ENCODE peak calls at places on chromosomes 2 and 18, in ten cellular contexts. X is neuronal stem cell, W is fibroblast of lung, D is left ventricle myocardium inferior, O is Peyer's patch, M is cardiac muscle cell, N is Caco-2, K is sigmoid colon, G is psoas muscle, A is A549. B is an unnamed sample.

GRCh38 chr2:20423376-20423775 is 23.5 kb upstream of the RHOB start:
- DNase-seq in X (no peak), W (no peak), D (no peak), O (no peak), M (no peak), N (no peak), K (no peak), G (no peak), A (no peak), B (no peak)

GRCh38 chr18:40124107-40124506 is 1830.9 kb upstream of the PIK3C3 start:
- DNase-seq in X (no peak), W (peak; percentile 78), D (no peak), O (no peak), M (peak; percentile 22), N (no peak), K (no peak), G (no peak), A (no peak), B (no peak)

GRCh38 chr2:185835974-185836373 is 97.4 kb downstream of the FSIP2 start:
- DNase-seq in X (no peak), W (no peak), D (no peak), O (no peak), M (no peak), N (no peak), K (no peak), G (no peak), A (no peak), B (no peak)

GRCh38 chr2:230861564-230862255 is 3.0 kb upstream of the ITM2C start:
- DNase-seq in X (no peak), W (no peak), D (no peak), O (no peak), M (no peak), N (no peak), K (no peak), G (no peak), A (no peak), B (no peak)

GRCh38 chr2:240205348-240205747 is 64.9 kb upstream of the OTOS start:
- DNase-seq in X (no peak), W (peak; percentile 65), D (no peak), O (no peak), M (peak; percentile 14), N (no peak), K (peak; percentile 46), G (peak; percentile 67), A (peak; percentile 46), B (no peak)

GRCh38 chr18:30486856-30487255 is 555.7 kb downstream of the DSC3 start:
- DNase-seq in X (no peak), W (peak; percentile 85), D (no peak), O (no peak), M (peak; percentile 23), N (no peak), K (no peak), G (no peak), A (no peak), B (no peak)

GRCh38 chr18:64037812-64038414 is 68.0 kb downstream of the SERPINB8 start:
- DNase-seq in X (peak; percentile 41), W (peak; percentile 12), D (no peak), O (no peak), M (peak; percentile 30), N (no peak), K (no peak), G (no peak), A (peak; percentile 15), B (peak; percentile 64)

GRCh38 chr2:193103064-193103463 is 908.3 kb upstream of the TMEFF2 start:
- DNase-seq in X (no peak), W (peak; percentile 34), D (no peak), O (no peak), M (peak; percentile 15), N (no peak), K (no peak), G (no peak), A (peak; percentile 3), B (no peak)

GRCh38 chr2:188971316-188971930 is 2.8 kb upstream of the COL3A1 start:
- DNase-seq in X (no peak), W (no peak), D (no peak), O (no peak), M (peak; percentile 60), N (no peak), K (no peak), G (no peak), A (no peak), B (no peak)

GRCh38 chr2:188976545-188977268 is 2.5 kb downstream of the COL3A1 start:
- DNase-seq in X (no peak), W (peak; percentile 54), D (no peak), O (no peak), M (peak; percentile 80), N (no peak), K (no peak), G (no peak), A (no peak), B (no peak)

GRCh38 chr2:188973650-188974049 is 523 bp upstream of the COL3A1 start:
- DNase-seq in X (no peak), W (no peak), D (no peak), O (no peak), M (peak; percentile 41), N (no peak), K (no peak), G (no peak), A (no peak), B (no peak)

GRCh38 chr2:188975497-188976102 is 1.4 kb downstream of the COL3A1 start:
- DNase-seq in X (no peak), W (peak; percentile 88), D (no peak), O (no peak), M (peak; percentile 98), N (no peak), K (peak; percentile 86), G (no peak), A (no peak), B (no peak)

GRCh38 chr2:188974184-188974583 is at the start of gene COL3A1:
- DNase-seq in X (no peak), W (peak; percentile 78), D (peak; percentile 39), O (no peak), M (peak; percentile 95), N (no peak), K (peak; percentile 75), G (no peak), A (no peak), B (no peak)
- H3K4me3 ChIP-seq in X (no peak within 1 kb of the TSS), W (peak within 1 kb of the TSS; percentile 92), D (peak within 1 kb of the TSS; percentile 64), O (peak within 1 kb of the TSS; percentile 35), M (peak within 1 kb of the TSS; percentile 8), N (no peak within 1 kb of the TSS), K (peak within 1 kb of the TSS; percentile 60), G (peak within 1 kb of the TSS; percentile 52), A (no peak within 1 kb of the TSS), B (no peak within 1 kb of the TSS)

GRCh38 chr2:121801916-121802315 is 46.5 kb downstream of the TSN start:
- DNase-seq in X (no peak), W (no peak), D (no peak), O (no peak), M (no peak), N (no peak), K (no peak), G (no peak), A (no peak), B (no peak)

GRCh38 chr2:121804997-121805766 is 49.7 kb downstream of the TSN start:
- DNase-seq in X (no peak), W (no peak), D (no peak), O (no peak), M (no peak), N (no peak), K (no peak), G (no peak), A (no peak), B (peak; percentile 50)

GRCh38 chr2:121804340-121804739 is 48.9 kb downstream of the TSN start:
- DNase-seq in X (no peak), W (peak; percentile 56), D (no peak), O (no peak), M (peak; percentile 32), N (no peak), K (no peak), G (no peak), A (no peak), B (peak; percentile 66)

GRCh38 chr2:121805767-121806145 is 50.3 kb downstream of the TSN start:
- DNase-seq in X (no peak), W (no peak), D (no peak), O (no peak), M (no peak), N (no peak), K (no peak), G (no peak), A (no peak), B (no peak)

DNA sequence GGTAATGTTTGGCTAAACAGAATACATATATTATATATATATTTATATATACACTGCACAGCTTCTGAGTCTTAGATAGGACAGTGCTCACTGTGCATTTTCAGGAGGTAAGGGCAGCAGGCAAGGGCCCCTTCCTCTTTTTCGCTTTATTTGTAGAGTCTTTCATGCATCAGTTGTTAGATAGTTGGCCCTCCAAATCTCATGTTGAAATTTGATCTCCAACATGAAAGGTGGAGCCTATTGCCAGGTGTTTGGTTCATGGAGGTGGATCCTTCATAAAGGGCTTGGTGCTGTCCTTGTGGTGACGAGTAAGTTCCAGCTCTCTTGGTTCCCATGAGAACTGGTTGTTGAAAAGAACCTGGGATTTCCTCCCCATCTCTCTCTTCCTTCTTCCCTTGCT is 48.1 kb downstream of the TSN start:
- DNase-seq in X (no peak), W (no peak), D (no peak), O (no peak), M (no peak), N (no peak), K (no peak), G (no peak), A (no peak), B (no peak)
- H3K9me3 ChIP-seq in X (no peaks in the 10 kb centered on the region), W (no peaks in the 10 kb centered on the region), D (peaks cover 31% of the 10 kb centered on the region), O (no peaks in the 10 kb centered on the region), M (no peaks in the 10 kb centered on the region), N (peaks cover 10% of the 10 kb centered on the region), K (no peaks in the 10 kb centered on the region), G (peaks cover 6% of the 10 kb centered on the region), A (peaks cover 10% of the 10 kb centered on the region), B (peaks cover 2% of the 10 kb centered on the region)

GRCh38 chr2:68452168-68452890 is 14.8 kb downstream of the FBXO48 start:
- DNase-seq in X (no peak), W (no peak), D (no peak), O (no peak), M (no peak), N (no peak), K (no peak), G (no peak), A (no peak), B (no peak)

GRCh38 chr2:68453761-68454360 is 13.2 kb downstream of the FBXO48 start:
- DNase-seq in X (no peak), W (no peak), D (no peak), O (no peak), M (no peak), N (no peak), K (no peak), G (no peak), A (no peak), B (no peak)

GRCh38 chr2:68456198-68456597 is 10.9 kb downstream of the FBXO48 start:
- DNase-seq in X (no peak), W (no peak), D (no peak), O (no peak), M (no peak), N (no peak), K (no peak), G (no peak), A (no peak), B (no peak)

GRCh38 chr2:68458962-68459361 is 8.1 kb downstream of the FBXO48 start:
- DNase-seq in X (no peak), W (peak; percentile 80), D (no peak), O (no peak), M (peak; percentile 49), N (no peak), K (no peak), G (no peak), A (no peak), B (peak; percentile 35)

GRCh38 chr2:68454719-68455118 is 12.4 kb downstream of the FBXO48 start:
- DNase-seq in X (no peak), W (no peak), D (no peak), O (no peak), M (no peak), N (no peak), K (no peak), G (no peak), A (no peak), B (no peak)
- H3K4me3 ChIP-seq in X (no peak overlapping the region), W (no peak overlapping the region), D (no peak overlapping the region), O (no peak overlapping the region), M (no peak overlapping the region), N (no peak overlapping the region), K (no peak overlapping the region), G (no peak overlapping the region), A (no peak overlapping the region), B (no peak overlapping the region)

DNA sequence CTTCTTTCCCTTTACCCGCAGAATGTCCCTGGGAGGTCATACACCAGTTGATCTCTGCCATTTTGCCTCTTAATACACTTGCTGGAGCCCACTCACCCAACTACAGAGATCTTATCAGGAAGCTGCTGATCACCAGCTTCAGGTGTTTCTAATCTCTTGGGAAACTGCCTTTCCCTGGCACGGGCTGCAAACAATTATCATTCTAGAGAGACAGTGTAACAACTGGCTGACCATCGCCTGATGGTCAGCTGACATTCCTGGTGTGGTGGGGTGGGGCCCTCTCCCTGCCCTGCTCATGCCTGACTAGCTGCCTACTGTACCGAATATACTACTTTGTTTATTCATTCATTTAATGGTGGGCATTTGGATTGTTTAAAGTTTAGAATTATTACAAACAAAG is 311.5 kb downstream of the CBLN2 start:
- DNase-seq in X (no peak), W (no peak), D (no peak), O (no peak), M (no peak), N (no peak), K (no peak), G (no peak), A (no peak), B (no peak)
- H3K9me3 ChIP-seq in X (no peaks in the 10 kb centered on the region), W (no peaks in the 10 kb centered on the region), D (peaks cover 6% of the 10 kb centered on the region), O (no peaks in the 10 kb centered on the region), M (no peaks in the 10 kb centered on the region), N (no peaks in the 10 kb centered on the region), K (no peaks in the 10 kb centered on the region), G (no peaks in the 10 kb centered on the region), A (no peaks in the 10 kb centered on the region), B (peaks cover 2% of the 10 kb centered on the region)